ENCODE peak calls at places on chromosomes 4 and X, in ten cellular contexts. One of them, this sample, is unnamed.

GRCh38 chrX:129323115-129323514 is 200.2 kb downstream of the SMARCA1 start:
- DNase-seq in CD4-positive, alpha-beta memory T cell: no peak
- DNase-seq in tibial artery: no peak
- DNase-seq in brain microvascular endothelial cell: no peak
- DNase-seq in transverse colon: no peak
- DNase-seq in mammary epithelial cell: no peak
- DNase-seq in H9: no peak
- DNase-seq in sigmoid colon: no peak
- DNase-seq in GM23248: peak; percentile 2
- DNase-seq in kidney: no peak
- DNase-seq in this sample: no peak

GRCh38 chr4:23084559-23085248 is 392.0 kb downstream of the GBA3 start:
- DNase-seq in GM23248: peak; percentile 13
- DNase-seq in tibial artery: no peak
- DNase-seq in mammary epithelial cell: no peak
- DNase-seq in transverse colon: no peak
- DNase-seq in CD4-positive, alpha-beta memory T cell: no peak
- DNase-seq in kidney: no peak
- DNase-seq in sigmoid colon: no peak
- DNase-seq in brain microvascular endothelial cell: peak; percentile 9
- DNase-seq in H9: no peak
- DNase-seq in this sample: no peak

GRCh38 chr4:87239821-87240220 is 19.4 kb upstream of the KLHL8 start:
- DNase-seq in GM23248: peak; percentile 16
- DNase-seq in kidney: no peak
- DNase-seq in sigmoid colon: no peak
- DNase-seq in mammary epithelial cell: no peak
- DNase-seq in tibial artery: no peak
- DNase-seq in CD4-positive, alpha-beta memory T cell: no peak
- DNase-seq in brain microvascular endothelial cell: no peak
- DNase-seq in H9: no peak
- DNase-seq in transverse colon: no peak
- DNase-seq in this sample: no peak

GRCh38 chr4:6612961-6613675 is 27.4 kb upstream of the MRFAP1 start:
- DNase-seq in sigmoid colon: no peak
- DNase-seq in tibial artery: no peak
- DNase-seq in CD4-positive, alpha-beta memory T cell: no peak
- DNase-seq in H9: no peak
- DNase-seq in transverse colon: no peak
- DNase-seq in kidney: peak; percentile 11
- DNase-seq in GM23248: no peak
- DNase-seq in mammary epithelial cell: no peak
- DNase-seq in brain microvascular endothelial cell: no peak
- DNase-seq in this sample: no peak

GRCh38 chr4:35539404-35540055 is 704.8 kb downstream of the ARAP2 start:
- DNase-seq in tibial artery: no peak
- DNase-seq in kidney: no peak
- DNase-seq in brain microvascular endothelial cell: no peak
- DNase-seq in GM23248: no peak
- DNase-seq in sigmoid colon: no peak
- DNase-seq in mammary epithelial cell: no peak
- DNase-seq in H9: no peak
- DNase-seq in CD4-positive, alpha-beta memory T cell: no peak
- DNase-seq in transverse colon: no peak
- DNase-seq in this sample: no peak

GRCh38 chrX:110224926-110225617 is 92.8 kb downstream of the AMMECR1 start:
- DNase-seq in tibial artery: no peak
- DNase-seq in mammary epithelial cell: no peak
- DNase-seq in CD4-positive, alpha-beta memory T cell: no peak
- DNase-seq in transverse colon: no peak
- DNase-seq in GM23248: no peak
- DNase-seq in sigmoid colon: no peak
- DNase-seq in H9: no peak
- DNase-seq in brain microvascular endothelial cell: no peak
- DNase-seq in kidney: no peak
- DNase-seq in this sample: no peak

GRCh38 chr4:11470709-11471441 is 42.2 kb upstream of the HS3ST1 start:
- DNase-seq in transverse colon: no peak
- DNase-seq in brain microvascular endothelial cell: no peak
- DNase-seq in mammary epithelial cell: peak; percentile 91
- DNase-seq in H9: no peak
- DNase-seq in tibial artery: no peak
- DNase-seq in CD4-positive, alpha-beta memory T cell: peak; percentile 50
- DNase-seq in sigmoid colon: no peak
- DNase-seq in GM23248: no peak
- DNase-seq in kidney: no peak
- DNase-seq in this sample: no peak

GRCh38 chr4:31045724-31046318 is 325.7 kb downstream of the PCDH7 start:
- DNase-seq in sigmoid colon: no peak
- DNase-seq in kidney: no peak
- DNase-seq in H9: no peak
- DNase-seq in tibial artery: no peak
- DNase-seq in transverse colon: peak; percentile 9
- DNase-seq in mammary epithelial cell: peak; percentile 14
- DNase-seq in GM23248: peak; percentile 1
- DNase-seq in brain microvascular endothelial cell: peak; percentile 12
- DNase-seq in CD4-positive, alpha-beta memory T cell: no peak
- DNase-seq in this sample: peak; percentile 35

GRCh38 chrX:72027914-72028307 is 103.8 kb downstream of the RTL5 start:
- DNase-seq in transverse colon: no peak
- DNase-seq in brain microvascular endothelial cell: no peak
- DNase-seq in sigmoid colon: peak; percentile 46
- DNase-seq in CD4-positive, alpha-beta memory T cell: no peak
- DNase-seq in mammary epithelial cell: no peak
- DNase-seq in tibial artery: no peak
- DNase-seq in kidney: no peak
- DNase-seq in H9: peak; percentile 8
- DNase-seq in GM23248: no peak
- DNase-seq in this sample: no peak

DNA sequence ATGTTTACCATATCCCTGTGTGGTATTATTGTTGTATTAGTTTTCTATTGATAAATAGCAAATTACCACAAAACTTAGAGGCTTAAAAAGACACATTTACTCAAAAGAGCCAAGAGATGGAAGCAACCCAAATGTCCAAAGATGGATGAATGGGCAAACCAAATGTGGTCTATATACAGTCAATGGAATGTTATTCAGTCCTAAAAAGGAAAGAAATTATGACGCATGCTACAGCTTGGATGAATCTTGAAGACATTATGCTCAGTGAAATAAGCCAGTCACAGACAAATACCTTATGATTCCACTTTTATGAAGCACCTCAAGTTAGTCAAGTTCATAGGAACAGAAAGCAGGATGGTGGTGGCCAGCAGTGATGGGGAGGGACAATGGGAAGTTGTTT is 144.7 kb downstream of the QDPR start:
- DNase-seq in kidney: no peak
- DNase-seq in sigmoid colon: no peak
- DNase-seq in GM23248: peak; percentile 42
- DNase-seq in H9: no peak
- DNase-seq in transverse colon: no peak
- DNase-seq in CD4-positive, alpha-beta memory T cell: no peak
- DNase-seq in tibial artery: no peak
- DNase-seq in brain microvascular endothelial cell: no peak
- DNase-seq in mammary epithelial cell: no peak
- DNase-seq in this sample: no peak
- H3K27ac ChIP-seq in kidney: no peak overlapping the region
- H3K27ac ChIP-seq in sigmoid colon: no peak overlapping the region
- H3K27ac ChIP-seq in GM23248: no peak overlapping the region
- H3K27ac ChIP-seq in H9: no peak overlapping the region
- H3K27ac ChIP-seq in transverse colon: no peak overlapping the region
- H3K27ac ChIP-seq in CD4-positive, alpha-beta memory T cell: no peak overlapping the region
- H3K27ac ChIP-seq in tibial artery: no peak overlapping the region
- H3K27ac ChIP-seq in brain microvascular endothelial cell: no peak overlapping the region
- H3K27ac ChIP-seq in mammary epithelial cell: no peak overlapping the region
- H3K27ac ChIP-seq in this sample: no peak overlapping the region

DNA sequence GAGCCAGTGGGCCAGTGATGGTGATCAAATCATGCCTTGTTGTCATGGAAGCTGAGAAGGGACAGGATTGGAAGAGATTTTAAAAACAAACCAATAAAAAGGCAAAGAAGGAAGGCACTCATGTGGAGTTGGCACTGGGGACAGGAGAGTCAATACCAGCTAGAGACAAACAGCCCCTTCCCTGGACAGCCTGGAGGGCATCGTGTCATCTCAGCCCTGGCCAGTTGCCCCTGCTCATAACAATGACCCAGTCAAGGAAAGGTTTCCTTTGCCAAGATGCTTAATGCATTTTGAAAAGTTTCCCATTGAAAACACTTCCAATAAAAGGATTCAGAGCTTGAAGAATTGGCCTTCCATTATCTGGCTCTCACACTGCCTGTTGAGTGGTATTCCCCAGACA is 55.5 kb downstream of the SCML1 start:
- DNase-seq in brain microvascular endothelial cell: no peak
- DNase-seq in sigmoid colon: no peak
- DNase-seq in H9: no peak
- DNase-seq in CD4-positive, alpha-beta memory T cell: no peak
- DNase-seq in transverse colon: no peak
- DNase-seq in kidney: no peak
- DNase-seq in GM23248: no peak
- DNase-seq in tibial artery: no peak
- DNase-seq in mammary epithelial cell: no peak
- DNase-seq in this sample: no peak
- H3K27ac ChIP-seq in brain microvascular endothelial cell: no peak overlapping the region
- H3K27ac ChIP-seq in sigmoid colon: no peak overlapping the region
- H3K27ac ChIP-seq in H9: no peak overlapping the region
- H3K27ac ChIP-seq in CD4-positive, alpha-beta memory T cell: no peak overlapping the region
- H3K27ac ChIP-seq in transverse colon: no peak overlapping the region
- H3K27ac ChIP-seq in kidney: no peak overlapping the region
- H3K27ac ChIP-seq in GM23248: no peak overlapping the region
- H3K27ac ChIP-seq in tibial artery: no peak overlapping the region
- H3K27ac ChIP-seq in mammary epithelial cell: no peak overlapping the region
- H3K27ac ChIP-seq in this sample: no peak overlapping the region

GRCh38 chr4:128427832-128428366 is 140.3 kb upstream of the PGRMC2 start:
- DNase-seq in H9: no peak
- DNase-seq in GM23248: peak; percentile 83
- DNase-seq in sigmoid colon: no peak
- DNase-seq in CD4-positive, alpha-beta memory T cell: no peak
- DNase-seq in mammary epithelial cell: peak; percentile 81
- DNase-seq in tibial artery: no peak
- DNase-seq in brain microvascular endothelial cell: peak; percentile 55
- DNase-seq in kidney: no peak
- DNase-seq in transverse colon: peak; percentile 28
- DNase-seq in this sample: peak; percentile 74
- H3K27ac ChIP-seq in H9: no peak overlapping the region
- H3K27ac ChIP-seq in GM23248: no peak overlapping the region
- H3K27ac ChIP-seq in sigmoid colon: no peak overlapping the region
- H3K27ac ChIP-seq in CD4-positive, alpha-beta memory T cell: no peak overlapping the region
- H3K27ac ChIP-seq in mammary epithelial cell: peak overlapping the region; percentile 19
- H3K27ac ChIP-seq in tibial artery: no peak overlapping the region
- H3K27ac ChIP-seq in brain microvascular endothelial cell: no peak overlapping the region
- H3K27ac ChIP-seq in kidney: no peak overlapping the region
- H3K27ac ChIP-seq in transverse colon: no peak overlapping the region
- H3K27ac ChIP-seq in this sample: peak overlapping the region; percentile 61

DNA sequence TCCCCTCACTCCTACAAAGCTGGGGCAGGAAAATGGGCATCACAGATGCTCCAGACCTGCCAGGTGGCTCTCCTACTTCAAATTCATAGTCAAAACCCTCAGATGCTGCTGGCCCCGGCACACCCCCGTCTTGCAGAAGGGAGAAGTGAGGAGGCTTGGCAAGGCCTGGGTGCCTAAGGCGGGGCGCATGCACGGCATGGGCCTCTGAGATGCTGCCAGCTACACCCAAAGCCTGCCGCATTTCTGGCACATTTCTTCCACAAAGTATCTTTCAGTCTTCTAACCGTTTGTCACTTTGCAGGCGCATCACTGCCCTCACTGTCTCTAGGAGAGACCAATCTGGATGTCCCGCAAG is 19.6 kb downstream of the WDR1 start:
- DNase-seq in brain microvascular endothelial cell: no peak
- DNase-seq in H9: no peak
- DNase-seq in kidney: no peak
- DNase-seq in sigmoid colon: no peak
- DNase-seq in GM23248: no peak
- DNase-seq in mammary epithelial cell: no peak
- DNase-seq in CD4-positive, alpha-beta memory T cell: no peak
- DNase-seq in tibial artery: no peak
- DNase-seq in transverse colon: no peak
- DNase-seq in this sample: no peak
- H3K27ac ChIP-seq in brain microvascular endothelial cell: peak overlapping the region; percentile 93
- H3K27ac ChIP-seq in H9: no peak overlapping the region
- H3K27ac ChIP-seq in kidney: peak overlapping the region; percentile 13
- H3K27ac ChIP-seq in sigmoid colon: peak overlapping the region; percentile 90
- H3K27ac ChIP-seq in GM23248: peak overlapping the region; percentile 99
- H3K27ac ChIP-seq in mammary epithelial cell: peak overlapping the region; percentile 86
- H3K27ac ChIP-seq in CD4-positive, alpha-beta memory T cell: peak overlapping the region; percentile 74
- H3K27ac ChIP-seq in tibial artery: peak overlapping the region; percentile 61
- H3K27ac ChIP-seq in transverse colon: peak overlapping the region; percentile 72
- H3K27ac ChIP-seq in this sample: no peak overlapping the region

DNA sequence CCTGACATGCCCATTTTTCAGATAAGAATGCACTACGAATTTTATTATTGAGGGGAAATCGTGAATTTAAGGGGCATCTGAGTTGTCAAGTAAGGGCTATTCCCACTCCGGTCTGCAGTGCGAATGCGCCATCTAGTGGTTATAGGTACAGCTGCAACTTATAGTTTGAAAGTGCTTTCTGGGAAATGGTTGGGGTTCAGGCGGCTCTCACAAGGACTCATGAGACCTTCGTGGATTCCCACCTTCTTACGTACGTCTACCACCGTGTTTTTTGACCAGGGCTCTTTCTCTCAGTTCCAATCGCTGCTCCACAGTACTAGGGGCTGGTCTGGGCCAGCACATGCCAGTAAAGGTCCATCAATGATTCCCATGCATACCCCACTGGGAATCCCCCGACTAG is 12.3 kb downstream of the MSL3 start:
- DNase-seq in H9: peak; percentile 41
- DNase-seq in mammary epithelial cell: peak; percentile 31
- DNase-seq in brain microvascular endothelial cell: peak; percentile 28
- DNase-seq in tibial artery: no peak
- DNase-seq in sigmoid colon: no peak
- DNase-seq in kidney: no peak
- DNase-seq in transverse colon: peak; percentile 28
- DNase-seq in GM23248: peak; percentile 61
- DNase-seq in CD4-positive, alpha-beta memory T cell: peak; percentile 65
- DNase-seq in this sample: peak; percentile 36
- H3K27ac ChIP-seq in H9: no peak overlapping the region
- H3K27ac ChIP-seq in mammary epithelial cell: no peak overlapping the region
- H3K27ac ChIP-seq in brain microvascular endothelial cell: no peak overlapping the region
- H3K27ac ChIP-seq in tibial artery: no peak overlapping the region
- H3K27ac ChIP-seq in sigmoid colon: no peak overlapping the region
- H3K27ac ChIP-seq in kidney: no peak overlapping the region
- H3K27ac ChIP-seq in transverse colon: no peak overlapping the region
- H3K27ac ChIP-seq in GM23248: no peak overlapping the region
- H3K27ac ChIP-seq in CD4-positive, alpha-beta memory T cell: no peak overlapping the region
- H3K27ac ChIP-seq in this sample: no peak overlapping the region

DNA sequence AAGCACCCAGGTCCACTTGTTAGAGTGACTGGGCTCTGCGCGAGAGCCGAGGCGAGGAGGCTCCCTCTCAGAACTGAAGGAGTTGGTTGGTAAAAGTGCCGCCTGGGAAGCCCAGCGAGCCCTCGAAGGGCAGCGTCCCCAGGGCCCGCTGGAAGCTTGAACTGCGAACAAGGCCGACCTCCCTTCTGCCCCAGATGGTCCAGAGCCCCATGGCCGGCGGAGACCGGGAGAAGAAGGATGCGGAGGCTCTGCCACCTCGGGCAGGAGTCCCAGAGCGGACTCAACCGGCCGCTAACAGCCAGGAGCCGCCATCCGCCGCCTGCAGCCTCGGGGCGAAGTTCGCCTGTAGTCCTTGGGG is 116.3 kb upstream of the TEX13C start:
- DNase-seq in GM23248: peak; percentile 2
- DNase-seq in kidney: peak; percentile 78
- DNase-seq in brain microvascular endothelial cell: no peak
- DNase-seq in transverse colon: no peak
- DNase-seq in H9: no peak
- DNase-seq in tibial artery: peak; percentile 63
- DNase-seq in sigmoid colon: no peak
- DNase-seq in mammary epithelial cell: no peak
- DNase-seq in CD4-positive, alpha-beta memory T cell: no peak
- DNase-seq in this sample: no peak
- H3K27ac ChIP-seq in GM23248: no peak overlapping the region
- H3K27ac ChIP-seq in kidney: no peak overlapping the region
- H3K27ac ChIP-seq in brain microvascular endothelial cell: no peak overlapping the region
- H3K27ac ChIP-seq in transverse colon: peak overlapping the region; percentile 50
- H3K27ac ChIP-seq in H9: no peak overlapping the region
- H3K27ac ChIP-seq in tibial artery: peak overlapping the region; percentile 76
- H3K27ac ChIP-seq in sigmoid colon: peak overlapping the region; percentile 71
- H3K27ac ChIP-seq in mammary epithelial cell: no peak overlapping the region
- H3K27ac ChIP-seq in CD4-positive, alpha-beta memory T cell: no peak overlapping the region
- H3K27ac ChIP-seq in this sample: no peak overlapping the region